ENCODE peak calls at places on chromosomes 3 and 15, in seven cellular contexts. J is kidney tubule cell; A is MCF 10A; V is esophagus muscularis mucosa; G is foreskin keratinocyte; R is activated CD8-positive, alpha-beta memory T cell treated with anti-CD3 and anti-CD28 coated beads for 24 hours; P is stimulated activated CD8-positive, alpha-beta memory T cell treated with anti-CD3 and anti-CD28 coated beads, Interleukin-12 subunit alpha, Interleukin-12 subunit beta, amount 100 ng/mL, for 4 hours. M is an unnamed sample.

GRCh38 chr15:99749386-99749785 is 16.1 kb upstream of the LYSMD4 start:
- DNase-seq in V (no peak), R (no peak), J (peak; percentile 33), A (no peak), G (no peak), P (no peak), M (no peak)

GRCh38 chr3:50292159-50292923 is at the start of gene IFRD2:
- DNase-seq in G (peak; percentile 94), V (peak; percentile 99), P (peak; percentile 91), J (peak; percentile 98), R (peak; percentile 93), A (peak; percentile 97), M (peak; percentile 99)

GRCh38 chr3:176906046-176906905 is 291.0 kb downstream of the TBL1XR1 start:
- DNase-seq in R (no peak), V (no peak), P (no peak), G (peak; percentile 48), A (peak; percentile 93), J (peak; percentile 76), M (no peak)

GRCh38 chr3:4355401-4356224 is 52.4 kb downstream of the SETMAR start:
- DNase-seq in P (no peak), A (no peak), R (no peak), G (no peak), J (peak; percentile 71), V (peak; percentile 89), M (peak; percentile 38)

GRCh38 chr3:139302084-139302800 is 41.6 kb upstream of the MRPS22 start:
- DNase-seq in J (peak; percentile 99), A (peak; percentile 94), P (no peak), G (peak; percentile 94), V (no peak), R (no peak), M (peak; percentile 63)

GRCh38 chr3:192128922-192129321 is 598.4 kb downstream of the FGF12 start:
- DNase-seq in R (no peak), V (no peak), A (no peak), J (peak; percentile 47), G (no peak), P (no peak), M (no peak)

GRCh38 chr15:66692808-66693596 is 9.0 kb upstream of the SMAD6 start:
- DNase-seq in R (no peak), A (no peak), G (peak; percentile 40), V (no peak), J (no peak), P (no peak), M (no peak)

GRCh38 chr3:169914321-169914720 is 2.9 kb downstream of the SAMD7 start:
- DNase-seq in P (no peak), J (peak; percentile 41), G (no peak), A (peak; percentile 42), V (no peak), R (no peak), M (no peak)

GRCh38 chr3:194780706-194781105 is 95.0 kb downstream of the FAM43A start:
- DNase-seq in V (no peak), J (no peak), R (no peak), G (no peak), A (no peak), P (no peak), M (no peak)

GRCh38 chr3:82475306-82475705 is 713.9 kb upstream of the GBE1 start:
- DNase-seq in A (no peak), P (no peak), G (no peak), R (no peak), J (peak; percentile 14), V (no peak), M (no peak)

M was measured in mesendoderm.